ENCODE peak calls at places on chromosomes 2 and 18, in nine cellular contexts. N is activated naive CD8-positive, alpha-beta T cell treated with anti-CD3 and anti-CD28 coated beads, Interleukin-2, amount 10 ng/mL, durations not matched to agents 7 days and 5 days; U is NCI-H69; G is lower lobe of right lung; L is NCI-H774; V is GM23248; E is activated effector memory CD4-positive, alpha-beta T cell treated with anti-CD3 and anti-CD28 coated beads, Interleukin-2, amount 50 U/mL, for 16 hours; B is GM13977; H is amniotic stem cell. J is an unnamed sample.

GRCh38 chr18:55510809-55511208 is 77.2 kb downstream of the TCF4 start:
- DNase-seq in N (no peak), U (peak), G (no peak), L (no peak), V (peak), E (no peak), B (no peak), H (no peak), J (no peak)

GRCh38 chr2:237752761-237753165 is 45.8 kb upstream of the RBM44 start:
- DNase-seq in N (no peak), U (no peak), G (no peak), L (no peak), V (no peak), E (peak), B (peak), H (no peak), J (no peak)

GRCh38 chr2:71882949-71883472 is 264.7 kb downstream of the CYP26B1 start:
- DNase-seq in N (no peak), U (peak), G (peak), L (no peak), V (peak), E (peak), B (no peak), H (no peak), J (no peak)

GRCh38 chr2:203510941-203511305 is 24.2 kb downstream of the RAPH1 start:
- DNase-seq in N (no peak), U (no peak), G (no peak), L (no peak), V (no peak), E (no peak), B (no peak), H (no peak), J (no peak)

GRCh38 chr2:168312036-168312822 is 64.8 kb upstream of the STK39 start:
- DNase-seq in N (no peak), U (peak), G (no peak), L (no peak), V (peak), E (no peak), B (no peak), H (no peak), J (no peak)

GRCh38 chr2:202049840-202050239 is 16.2 kb downstream of the FZD7 start:
- DNase-seq in N (no peak), U (no peak), G (no peak), L (no peak), V (no peak), E (no peak), B (no peak), H (no peak), J (no peak)

GRCh38 chr2:64754587-64754986 is 100.9 kb upstream of the SERTAD2 start:
- DNase-seq in N (no peak), U (no peak), G (no peak), L (no peak), V (no peak), E (no peak), B (no peak), H (no peak), J (no peak)

GRCh38 chr18:73151086-73151485 is 283.3 kb upstream of the NETO1 start:
- DNase-seq in N (no peak), U (no peak), G (no peak), L (no peak), V (no peak), E (no peak), B (no peak), H (peak), J (no peak)

GRCh38 chr2:9753665-9754531 is 89.4 kb upstream of the TAF1B start:
- DNase-seq in N (no peak), U (peak), G (no peak), L (no peak), V (no peak), E (peak), B (peak), H (no peak), J (no peak)

GRCh38 chr2:30860715-30861114 is 53.5 kb upstream of the CAPN13 start:
- DNase-seq in N (no peak), U (no peak), G (no peak), L (no peak), V (no peak), E (no peak), B (no peak), H (no peak), J (no peak)

GRCh38 chr2:157336137-157336721 is 10.6 kb upstream of the ERMN start:
- DNase-seq in N (no peak), U (peak), G (no peak), L (peak), V (peak), E (peak), B (peak), H (peak), J (no peak)

GRCh38 chr2:85978883-85979780 is 90.3 kb upstream of the ST3GAL5 start:
- DNase-seq in N (no peak), U (no peak), G (no peak), L (no peak), V (peak), E (no peak), B (no peak), H (no peak), J (no peak)

GRCh38 chr18:75659535-75660023 is 232.1 kb upstream of the SMIM21 start:
- DNase-seq in N (no peak), U (no peak), G (no peak), L (no peak), V (no peak), E (no peak), B (no peak), H (no peak), J (no peak)

GRCh38 chr18:8548186-8548585 is 61.1 kb upstream of the RAB12 start:
- DNase-seq in N (no peak), U (no peak), G (no peak), L (no peak), V (peak), E (no peak), B (no peak), H (no peak), J (peak)

J was measured in retinal pigment epithelial cell.